ENCODE peak calls at places on chromosome 11, in six cellular contexts. One of them, this sample, is unnamed.
A peak's percentile ranks its signal among the peaks of the same experiment; 100 is the strongest.

GRCh38 chr11:7892751-7893356 is 38.2 kb downstream of the OR10A6 start:
- DNase-seq in esophagus muscularis mucosa: no peak
- DNase-seq in right lobe of liver: no peak
- DNase-seq in CD8-positive, alpha-beta T cell: no peak
- DNase-seq in endothelial cell: no peak
- DNase-seq in CD4-positive, alpha-beta T cell: no peak
- DNase-seq in this sample: no peak

GRCh38 chr11:69382131-69383128 is 88.5 kb downstream of the MYEOV start:
- DNase-seq in esophagus muscularis mucosa: no peak
- DNase-seq in right lobe of liver: peak; percentile 68
- DNase-seq in CD8-positive, alpha-beta T cell: no peak
- DNase-seq in endothelial cell: no peak
- DNase-seq in CD4-positive, alpha-beta T cell: no peak
- DNase-seq in this sample: no peak

GRCh38 chr11:109421981-109422590 is at the start of gene C11orf87:
- DNase-seq in esophagus muscularis mucosa: no peak
- DNase-seq in right lobe of liver: peak; percentile 46
- DNase-seq in CD8-positive, alpha-beta T cell: no peak
- DNase-seq in endothelial cell: peak; percentile 52
- DNase-seq in CD4-positive, alpha-beta T cell: no peak
- DNase-seq in this sample: peak; percentile 57

GRCh38 chr11:67382481-67383136 is 9.2 kb upstream of the RAD9A start:
- DNase-seq in esophagus muscularis mucosa: no peak
- DNase-seq in right lobe of liver: peak; percentile 81
- DNase-seq in CD8-positive, alpha-beta T cell: peak; percentile 78
- DNase-seq in endothelial cell: peak; percentile 88
- DNase-seq in CD4-positive, alpha-beta T cell: peak; percentile 79
- DNase-seq in this sample: peak; percentile 86

GRCh38 chr11:90639687-90640086 is 416.8 kb upstream of the CHORDC1 start:
- DNase-seq in esophagus muscularis mucosa: no peak
- DNase-seq in right lobe of liver: no peak
- DNase-seq in CD8-positive, alpha-beta T cell: no peak
- DNase-seq in endothelial cell: no peak
- DNase-seq in CD4-positive, alpha-beta T cell: no peak
- DNase-seq in this sample: no peak

GRCh38 chr11:33452806-33453205 is 195.6 kb downstream of the HIPK3 start:
- DNase-seq in esophagus muscularis mucosa: peak; percentile 60
- DNase-seq in right lobe of liver: no peak
- DNase-seq in CD8-positive, alpha-beta T cell: no peak
- DNase-seq in endothelial cell: no peak
- DNase-seq in CD4-positive, alpha-beta T cell: no peak
- DNase-seq in this sample: no peak

GRCh38 chr11:44538375-44539054 is 26.9 kb upstream of the CD82 start:
- DNase-seq in esophagus muscularis mucosa: no peak
- DNase-seq in right lobe of liver: peak; percentile 78
- DNase-seq in CD8-positive, alpha-beta T cell: peak; percentile 55
- DNase-seq in endothelial cell: peak; percentile 82
- DNase-seq in CD4-positive, alpha-beta T cell: peak; percentile 53
- DNase-seq in this sample: peak; percentile 87

GRCh38 chr11:64619811-64620285 is 28.8 kb downstream of the SLC22A12 start:
- DNase-seq in esophagus muscularis mucosa: no peak
- DNase-seq in right lobe of liver: peak; percentile 67
- DNase-seq in CD8-positive, alpha-beta T cell: no peak
- DNase-seq in endothelial cell: no peak
- DNase-seq in CD4-positive, alpha-beta T cell: no peak
- DNase-seq in this sample: no peak

GRCh38 chr11:128405693-128406364 is 181.5 kb downstream of the ETS1 start:
- DNase-seq in esophagus muscularis mucosa: peak; percentile 72
- DNase-seq in right lobe of liver: no peak
- DNase-seq in CD8-positive, alpha-beta T cell: no peak
- DNase-seq in endothelial cell: no peak
- DNase-seq in CD4-positive, alpha-beta T cell: no peak
- DNase-seq in this sample: no peak

GRCh38 chr11:119618208-119618909 is 110.6 kb downstream of the NECTIN1 start:
- DNase-seq in esophagus muscularis mucosa: no peak
- DNase-seq in right lobe of liver: no peak
- DNase-seq in CD8-positive, alpha-beta T cell: no peak
- DNase-seq in endothelial cell: no peak
- DNase-seq in CD4-positive, alpha-beta T cell: no peak
- DNase-seq in this sample: no peak

GRCh38 chr11:104148696-104149095 is 15.3 kb downstream of the PDGFD start:
- DNase-seq in esophagus muscularis mucosa: no peak
- DNase-seq in right lobe of liver: no peak
- DNase-seq in CD8-positive, alpha-beta T cell: no peak
- DNase-seq in endothelial cell: no peak
- DNase-seq in CD4-positive, alpha-beta T cell: no peak
- DNase-seq in this sample: no peak

GRCh38 chr11:88402784-88403183 is 65.2 kb upstream of the CTSC start:
- DNase-seq in esophagus muscularis mucosa: no peak
- DNase-seq in right lobe of liver: no peak
- DNase-seq in CD8-positive, alpha-beta T cell: no peak
- DNase-seq in endothelial cell: no peak
- DNase-seq in CD4-positive, alpha-beta T cell: no peak
- DNase-seq in this sample: no peak

GRCh38 chr11:110901441-110901840 is 189.2 kb upstream of the ARHGAP20 start:
- DNase-seq in esophagus muscularis mucosa: no peak
- DNase-seq in right lobe of liver: no peak
- DNase-seq in CD8-positive, alpha-beta T cell: no peak
- DNase-seq in endothelial cell: no peak
- DNase-seq in CD4-positive, alpha-beta T cell: no peak
- DNase-seq in this sample: no peak

GRCh38 chr11:2540521-2541320 is 95.9 kb downstream of the KCNQ1 start:
- DNase-seq in esophagus muscularis mucosa: no peak
- DNase-seq in right lobe of liver: peak; percentile 33
- DNase-seq in CD8-positive, alpha-beta T cell: no peak
- DNase-seq in endothelial cell: no peak
- DNase-seq in CD4-positive, alpha-beta T cell: no peak
- DNase-seq in this sample: no peak

GRCh38 chr11:35962373-35963138 is 18.7 kb downstream of the LDLRAD3 start:
- DNase-seq in esophagus muscularis mucosa: no peak
- DNase-seq in right lobe of liver: no peak
- DNase-seq in CD8-positive, alpha-beta T cell: no peak
- DNase-seq in endothelial cell: no peak
- DNase-seq in CD4-positive, alpha-beta T cell: no peak
- DNase-seq in this sample: no peak

GRCh38 chr11:6474423-6474792 is 667 bp upstream of the TRIM3 start:
- DNase-seq in esophagus muscularis mucosa: no peak
- DNase-seq in right lobe of liver: no peak
- DNase-seq in CD8-positive, alpha-beta T cell: no peak
- DNase-seq in endothelial cell: no peak
- DNase-seq in CD4-positive, alpha-beta T cell: no peak
- DNase-seq in this sample: no peak

GRCh38 chr11:6472934-6473333 is 807 bp downstream of the TRIM3 start:
- DNase-seq in esophagus muscularis mucosa: no peak
- DNase-seq in right lobe of liver: no peak
- DNase-seq in CD8-positive, alpha-beta T cell: no peak
- DNase-seq in endothelial cell: no peak
- DNase-seq in CD4-positive, alpha-beta T cell: no peak
- DNase-seq in this sample: no peak

GRCh38 chr11:6474806-6475500 is 1.2 kb upstream of the TRIM3 start:
- DNase-seq in esophagus muscularis mucosa: no peak
- DNase-seq in right lobe of liver: no peak
- DNase-seq in CD8-positive, alpha-beta T cell: no peak
- DNase-seq in endothelial cell: no peak
- DNase-seq in CD4-positive, alpha-beta T cell: no peak
- DNase-seq in this sample: no peak

GRCh38 chr11:6475936-6476335 is 2.2 kb upstream of the TRIM3 start:
- DNase-seq in esophagus muscularis mucosa: no peak
- DNase-seq in right lobe of liver: no peak
- DNase-seq in CD8-positive, alpha-beta T cell: no peak
- DNase-seq in endothelial cell: no peak
- DNase-seq in CD4-positive, alpha-beta T cell: no peak
- DNase-seq in this sample: no peak

DNA sequence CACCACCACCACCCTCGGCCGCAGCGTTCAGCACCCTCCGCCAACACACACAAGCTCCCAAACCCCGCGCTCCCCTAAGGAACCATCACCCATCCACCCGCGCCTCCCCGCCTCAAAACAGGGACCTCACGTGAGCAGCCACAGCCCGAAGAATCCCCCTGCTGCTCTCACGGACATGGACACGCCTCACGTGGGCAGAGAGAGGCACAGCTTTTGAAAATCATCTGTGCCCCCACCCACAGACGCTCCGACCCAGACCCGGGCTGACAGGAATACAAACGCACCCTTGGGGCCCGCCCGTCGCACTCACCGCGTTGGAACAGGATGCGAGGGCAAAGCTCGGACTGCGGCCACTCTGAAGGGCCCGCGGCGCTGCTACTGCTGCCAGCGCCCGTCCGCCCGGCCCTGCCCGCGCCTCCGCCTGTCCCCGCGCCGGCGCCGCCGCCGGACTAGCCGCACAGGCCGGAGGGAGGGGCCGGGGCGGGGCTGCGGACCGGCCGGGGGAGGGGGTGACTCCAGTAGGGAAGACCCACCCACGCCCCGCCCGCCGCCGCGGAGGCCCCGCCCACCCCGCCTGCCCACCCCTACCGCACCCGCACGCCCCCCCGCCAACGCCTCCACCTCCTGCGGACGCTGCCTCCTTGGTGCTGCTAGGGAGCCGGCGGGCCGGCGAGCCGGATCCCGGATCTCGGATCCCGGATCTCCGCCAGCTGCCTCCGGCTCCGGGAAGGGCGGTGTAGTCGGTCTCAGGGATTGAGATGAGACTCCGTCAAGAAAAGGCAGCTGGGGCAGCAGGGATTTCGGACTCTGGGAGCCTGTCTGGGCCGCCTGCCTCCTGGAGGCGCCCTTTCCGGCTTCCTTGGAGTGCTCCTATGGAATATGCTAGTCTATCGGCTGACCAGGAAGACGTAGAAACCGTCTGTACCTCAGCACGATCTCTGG is at the start of gene TRIM3:
- DNase-seq in esophagus muscularis mucosa: peak; percentile 99
- DNase-seq in right lobe of liver: peak; percentile 97
- DNase-seq in CD8-positive, alpha-beta T cell: peak; percentile 73
- DNase-seq in endothelial cell: peak; percentile 91
- DNase-seq in CD4-positive, alpha-beta T cell: peak; percentile 44
- DNase-seq in this sample: peak; percentile 87
- TF ChIP-seq CTCF in esophagus muscularis mucosa: no peak
- TF ChIP-seq CTCF in right lobe of liver: no peak
- TF ChIP-seq CTCF in CD8-positive, alpha-beta T cell: no peak
- TF ChIP-seq CTCF in endothelial cell: no peak
- TF ChIP-seq CTCF in CD4-positive, alpha-beta T cell: no peak
- TF ChIP-seq CTCF in this sample: no peak

GRCh38 chr11:57324154-57324885 is 432 bp downstream of the TNKS1BP1 start:
- DNase-seq in esophagus muscularis mucosa: no peak
- DNase-seq in right lobe of liver: no peak
- DNase-seq in CD8-positive, alpha-beta T cell: peak; percentile 10
- DNase-seq in endothelial cell: peak; percentile 75
- DNase-seq in CD4-positive, alpha-beta T cell: no peak
- DNase-seq in this sample: peak; percentile 76

GRCh38 chr11:57321388-57321995 is 3.3 kb downstream of the TNKS1BP1 start:
- DNase-seq in esophagus muscularis mucosa: no peak
- DNase-seq in right lobe of liver: no peak
- DNase-seq in CD8-positive, alpha-beta T cell: no peak
- DNase-seq in endothelial cell: no peak
- DNase-seq in CD4-positive, alpha-beta T cell: no peak
- DNase-seq in this sample: no peak

GRCh38 chr11:57321996-57322880 is 2.5 kb downstream of the TNKS1BP1 start:
- DNase-seq in esophagus muscularis mucosa: peak; percentile 98
- DNase-seq in right lobe of liver: peak; percentile 95
- DNase-seq in CD8-positive, alpha-beta T cell: no peak
- DNase-seq in endothelial cell: peak; percentile 61
- DNase-seq in CD4-positive, alpha-beta T cell: no peak
- DNase-seq in this sample: peak; percentile 66

GRCh38 chr11:57323503-57324153 is 1.1 kb downstream of the TNKS1BP1 start:
- DNase-seq in esophagus muscularis mucosa: no peak
- DNase-seq in right lobe of liver: no peak
- DNase-seq in CD8-positive, alpha-beta T cell: no peak
- DNase-seq in endothelial cell: no peak
- DNase-seq in CD4-positive, alpha-beta T cell: no peak
- DNase-seq in this sample: no peak

DNA sequence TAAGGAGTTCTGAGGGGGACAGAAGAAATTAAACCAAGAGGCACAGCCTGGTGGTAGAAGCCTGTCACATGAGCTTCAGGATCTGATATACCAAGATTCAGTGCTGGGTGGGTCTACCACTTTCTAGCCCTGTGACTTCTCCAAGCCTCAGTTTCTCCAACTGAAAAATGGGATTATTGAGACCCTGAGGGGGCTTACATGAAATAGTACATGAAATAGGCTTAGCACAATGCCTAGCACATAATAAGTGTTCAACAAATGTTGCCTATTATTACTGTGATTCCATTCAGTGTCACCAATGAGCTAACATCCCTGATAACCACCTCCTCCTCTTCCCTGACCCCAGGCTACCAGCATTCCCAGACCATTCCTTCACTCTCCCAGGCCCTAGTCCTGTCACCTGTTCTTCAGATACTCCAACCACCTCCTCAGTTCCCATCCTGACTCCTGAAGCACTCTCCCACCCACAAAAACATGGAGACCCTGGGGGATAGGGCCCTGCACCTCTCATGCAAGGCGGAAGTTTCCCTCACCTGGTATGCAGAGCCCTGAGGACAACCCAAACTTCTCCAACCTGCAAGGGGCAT is 1.8 kb downstream of the TNKS1BP1 start:
- DNase-seq in esophagus muscularis mucosa: no peak
- DNase-seq in right lobe of liver: no peak
- DNase-seq in CD8-positive, alpha-beta T cell: no peak
- DNase-seq in endothelial cell: no peak
- DNase-seq in CD4-positive, alpha-beta T cell: no peak
- DNase-seq in this sample: no peak
- TF ChIP-seq CTCF in esophagus muscularis mucosa: no peak
- TF ChIP-seq CTCF in right lobe of liver: no peak
- TF ChIP-seq CTCF in CD8-positive, alpha-beta T cell: no peak
- TF ChIP-seq CTCF in endothelial cell: no peak
- TF ChIP-seq CTCF in CD4-positive, alpha-beta T cell: no peak
- TF ChIP-seq CTCF in this sample: no peak

GRCh38 chr11:131668867-131669780 is 298.7 kb downstream of the NTM start:
- DNase-seq in esophagus muscularis mucosa: no peak
- DNase-seq in right lobe of liver: no peak
- DNase-seq in CD8-positive, alpha-beta T cell: no peak
- DNase-seq in endothelial cell: peak; percentile 77
- DNase-seq in CD4-positive, alpha-beta T cell: no peak
- DNase-seq in this sample: no peak
- TF ChIP-seq CTCF in esophagus muscularis mucosa: peak; percentile 32
- TF ChIP-seq CTCF in right lobe of liver: peak; percentile 63
- TF ChIP-seq CTCF in CD8-positive, alpha-beta T cell: peak; percentile 40
- TF ChIP-seq CTCF in endothelial cell: peak; percentile 87
- TF ChIP-seq CTCF in CD4-positive, alpha-beta T cell: peak; percentile 46
- TF ChIP-seq CTCF in this sample: peak; percentile 78

GRCh38 chr11:114244995-114245394 is 51.2 kb upstream of the NNMT start:
- DNase-seq in esophagus muscularis mucosa: no peak
- DNase-seq in right lobe of liver: no peak
- DNase-seq in CD8-positive, alpha-beta T cell: no peak
- DNase-seq in endothelial cell: no peak
- DNase-seq in CD4-positive, alpha-beta T cell: no peak
- DNase-seq in this sample: no peak

GRCh38 chr11:114247070-114247789 is 49.0 kb upstream of the NNMT start:
- DNase-seq in esophagus muscularis mucosa: no peak
- DNase-seq in right lobe of liver: no peak
- DNase-seq in CD8-positive, alpha-beta T cell: no peak
- DNase-seq in endothelial cell: no peak
- DNase-seq in CD4-positive, alpha-beta T cell: no peak
- DNase-seq in this sample: no peak

GRCh38 chr11:114250180-114250579 is 46.0 kb upstream of the NNMT start:
- DNase-seq in esophagus muscularis mucosa: no peak
- DNase-seq in right lobe of liver: no peak
- DNase-seq in CD8-positive, alpha-beta T cell: no peak
- DNase-seq in endothelial cell: no peak
- DNase-seq in CD4-positive, alpha-beta T cell: no peak
- DNase-seq in this sample: no peak

GRCh38 chr11:114243461-114244372 is 52.5 kb upstream of the NNMT start:
- DNase-seq in esophagus muscularis mucosa: no peak
- DNase-seq in right lobe of liver: no peak
- DNase-seq in CD8-positive, alpha-beta T cell: no peak
- DNase-seq in endothelial cell: no peak
- DNase-seq in CD4-positive, alpha-beta T cell: no peak
- DNase-seq in this sample: no peak

GRCh38 chr11:114246321-114247069 is 49.7 kb upstream of the NNMT start:
- DNase-seq in esophagus muscularis mucosa: no peak
- DNase-seq in right lobe of liver: no peak
- DNase-seq in CD8-positive, alpha-beta T cell: no peak
- DNase-seq in endothelial cell: no peak
- DNase-seq in CD4-positive, alpha-beta T cell: no peak
- DNase-seq in this sample: no peak
- TF ChIP-seq CTCF in esophagus muscularis mucosa: no peak
- TF ChIP-seq CTCF in right lobe of liver: no peak
- TF ChIP-seq CTCF in CD8-positive, alpha-beta T cell: no peak
- TF ChIP-seq CTCF in endothelial cell: no peak
- TF ChIP-seq CTCF in CD4-positive, alpha-beta T cell: no peak
- TF ChIP-seq CTCF in this sample: no peak

This sample was measured in mesothelial cell of epicardium.